ENCODE peak calls at places on chromosome 11, in nine cellular contexts. Z, Y, H, U, T, G, I, W and S are unnamed samples.

GRCh38 chr11:35676611-35676965 is 14.0 kb downstream of the TRIM44 start:
- DNase-seq in Z (no peak), Y (no peak), H (no peak), U (no peak), T (no peak), G (no peak), I (no peak), W (no peak), S (no peak)

GRCh38 chr11:117095301-117096139 is 2.7 kb downstream of the SIK3 start:
- DNase-seq in Z (peak; percentile 86), Y (peak; percentile 49), H (peak; percentile 14), U (no peak), T (no peak), G (no peak), I (no peak), W (no peak), S (no peak)

GRCh38 chr11:90237004-90237403 is 14.2 kb upstream of the CHORDC1 start:
- DNase-seq in Z (no peak), Y (no peak), H (no peak), U (no peak), T (no peak), G (no peak), I (no peak), W (no peak), S (no peak)

GRCh38 chr11:60899021-60899936 is 7.1 kb downstream of the PRPF19 start:
- DNase-seq in Z (peak; percentile 70), Y (peak; percentile 64), H (peak; percentile 54), U (peak; percentile 51), T (peak; percentile 24), G (no peak), I (peak; percentile 46), W (no peak), S (no peak)

GRCh38 chr11:60772666-60773065 is 12.5 kb upstream of the MS4A10 start:
- DNase-seq in Z (no peak), Y (no peak), H (no peak), U (no peak), T (no peak), G (no peak), I (no peak), W (no peak), S (no peak)

GRCh38 chr11:46461461-46461927 is 69.9 kb upstream of the CHRM4 start:
- DNase-seq in Z (peak; percentile 43), Y (no peak), H (no peak), U (no peak), T (no peak), G (no peak), I (no peak), W (no peak), S (no peak)

GRCh38 chr11:130606781-130607511 is 158.5 kb downstream of the ADAMTS15 start:
- DNase-seq in Z (peak; percentile 35), Y (no peak), H (no peak), U (no peak), T (no peak), G (no peak), I (no peak), W (peak; percentile 22), S (no peak)

GRCh38 chr11:2940930-2941821 is 12.0 kb upstream of the PHLDA2 start:
- DNase-seq in Z (no peak), Y (peak; percentile 66), H (no peak), U (no peak), T (no peak), G (no peak), I (peak; percentile 79), W (no peak), S (no peak)

GRCh38 chr11:26297179-26297970 is 34.6 kb upstream of the ANO3 start:
- DNase-seq in Z (peak; percentile 83), Y (peak; percentile 64), H (peak; percentile 64), U (peak; percentile 69), T (peak; percentile 39), G (no peak), I (peak; percentile 19), W (peak; percentile 19), S (peak; percentile 29)

GRCh38 chr11:44593194-44593593 is 27.7 kb downstream of the CD82 start:
- DNase-seq in Z (no peak), Y (no peak), H (no peak), U (no peak), T (no peak), G (no peak), I (no peak), W (no peak), S (no peak)

GRCh38 chr11:3157381-3158130 is 7.6 kb downstream of the OSBPL5 start:
- DNase-seq in Z (peak; percentile 25), Y (no peak), H (no peak), U (peak; percentile 45), T (no peak), G (no peak), I (no peak), W (no peak), S (no peak)

DNA sequence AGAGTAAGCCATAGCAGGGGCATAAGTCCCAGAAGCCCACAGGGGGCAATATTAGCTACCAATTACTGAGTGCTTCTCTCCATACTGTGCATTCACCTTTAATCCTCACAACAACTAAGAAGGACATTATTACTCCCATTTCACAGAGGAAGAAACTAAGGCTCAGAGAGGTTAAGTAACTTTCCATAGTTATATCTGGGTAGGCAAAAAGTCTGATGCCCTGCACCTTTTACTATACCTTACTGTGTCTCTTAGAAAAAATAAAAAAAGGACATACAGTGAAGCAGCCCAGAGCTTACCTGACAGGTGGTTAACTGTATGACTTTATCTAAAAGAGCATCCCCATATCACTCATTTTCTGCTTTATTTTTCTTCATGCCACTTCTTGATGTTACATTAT is 2.6 kb downstream of the SERGEF start:
- DNase-seq in Z (no peak), Y (no peak), H (peak; percentile 6), U (peak; percentile 19), T (no peak), G (no peak), I (no peak), W (no peak), S (no peak)
- TF ChIP-seq CTCF in Z (no peak), Y (no peak), H (no peak), U (peak; percentile 59), T (no peak), G (no peak), I (no peak), W (no peak), S (no peak)

DNA sequence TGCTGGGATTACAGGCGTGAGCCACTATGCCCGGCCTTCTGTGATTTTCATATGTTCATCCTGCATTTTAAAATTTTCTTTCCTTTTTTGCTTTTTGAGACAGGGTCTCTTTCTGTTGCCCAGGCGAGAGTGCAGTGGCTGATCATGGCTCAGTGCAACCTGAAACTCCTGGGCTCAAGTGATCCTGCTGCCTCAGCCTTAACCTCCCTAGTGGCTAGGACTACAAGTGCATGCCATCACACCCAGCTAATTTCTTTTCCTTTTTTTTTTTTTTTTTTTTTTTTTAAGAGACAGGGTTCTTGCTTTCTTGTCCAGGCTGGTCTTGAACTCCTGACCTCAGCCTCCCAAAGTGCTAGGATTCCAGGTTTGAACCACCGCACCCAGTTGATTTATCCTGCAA is 54.1 kb upstream of the WT1 start:
- DNase-seq in Z (no peak), Y (no peak), H (no peak), U (no peak), T (no peak), G (no peak), I (no peak), W (no peak), S (no peak)
- TF ChIP-seq CTCF in Z (no peak), Y (no peak), H (no peak), U (no peak), T (no peak), G (no peak), I (no peak), W (no peak), S (no peak)

GRCh38 chr11:78832226-78832947 is 257.7 kb upstream of the NARS2 start:
- DNase-seq in Z (no peak), Y (peak; percentile 11), H (no peak), U (no peak), T (no peak), G (no peak), I (no peak), W (no peak), S (no peak)
- TF ChIP-seq CTCF in Z (peak; percentile 22), Y (no peak), H (no peak), U (no peak), T (no peak), G (no peak), I (no peak), W (no peak), S (no peak)

GRCh38 chr11:127800989-127801688 is 786.2 kb downstream of the ETS1 start:
- DNase-seq in Z (no peak), Y (no peak), H (no peak), U (no peak), T (no peak), G (no peak), I (no peak), W (no peak), S (no peak)
- TF ChIP-seq CTCF in Z (no peak), Y (no peak), H (no peak), U (no peak), T (no peak), G (no peak), I (no peak), W (no peak), S (no peak)

GRCh38 chr11:118996926-118997626 is 862 bp upstream of the CENATAC start:
- DNase-seq in Z (peak; percentile 25), Y (no peak), H (peak; percentile 78), U (peak; percentile 69), T (no peak), G (no peak), I (no peak), W (no peak), S (peak; percentile 76)
- TF ChIP-seq CTCF in Z (peak; percentile 42), Y (peak; percentile 16), H (peak; percentile 51), U (peak; percentile 65), T (peak; percentile 48), G (no peak), I (no peak), W (peak; percentile 16), S (no peak)

GRCh38 chr11:63905179-63905578 is 11.8 kb downstream of the RCOR2 start:
- DNase-seq in Z (no peak), Y (no peak), H (no peak), U (no peak), T (no peak), G (no peak), I (no peak), W (no peak), S (no peak)

GRCh38 chr11:63906087-63906486 is 10.9 kb downstream of the RCOR2 start:
- DNase-seq in Z (no peak), Y (no peak), H (no peak), U (no peak), T (no peak), G (no peak), I (no peak), W (no peak), S (no peak)

GRCh38 chr11:63907063-63907462 is 9.9 kb downstream of the RCOR2 start:
- DNase-seq in Z (no peak), Y (no peak), H (no peak), U (no peak), T (no peak), G (no peak), I (no peak), W (no peak), S (peak; percentile 17)

GRCh38 chr11:63907808-63908530 is 9.0 kb downstream of the RCOR2 start:
- DNase-seq in Z (no peak), Y (no peak), H (no peak), U (no peak), T (no peak), G (no peak), I (no peak), W (no peak), S (peak; percentile 30)

GRCh38 chr11:63906585-63906984 is 10.4 kb downstream of the RCOR2 start:
- DNase-seq in Z (no peak), Y (no peak), H (peak; percentile 47), U (peak; percentile 47), T (no peak), G (no peak), I (no peak), W (no peak), S (peak; percentile 70)
- TF ChIP-seq CTCF in Z (peak; percentile 20), Y (peak; percentile 37), H (peak; percentile 18), U (peak; percentile 63), T (peak; percentile 20), G (no peak), I (peak; percentile 6), W (no peak), S (no peak)

GRCh38 chr11:128174465-128175101 is 412.8 kb downstream of the ETS1 start:
- DNase-seq in Z (peak; percentile 91), Y (no peak), H (no peak), U (no peak), T (peak; percentile 11), G (no peak), I (no peak), W (no peak), S (no peak)
- TF ChIP-seq CTCF in Z (no peak), Y (no peak), H (no peak), U (no peak), T (no peak), G (no peak), I (no peak), W (no peak), S (no peak)